ENCODE peak calls at places on chromosome 5, in six cellular contexts. W is stomach, Z is A549, O is suprapubic skin, J is H1, R is HepG2. H is an unnamed sample.

GRCh38 chr5:138953370-138954256 is 78.5 kb upstream of the LRRTM2 start:
- DNase-seq in W (peak), Z (no peak), O (peak), J (no peak), R (no peak), H (peak)

GRCh38 chr5:174563899-174564298 is 160.5 kb upstream of the MSX2 start:
- DNase-seq in W (peak), Z (no peak), O (no peak), J (no peak), R (no peak), H (no peak)

GRCh38 chr5:95605786-95606185 is 14.1 kb upstream of the GPR150 start:
- DNase-seq in W (no peak), Z (no peak), O (no peak), J (no peak), R (no peak), H (no peak)

GRCh38 chr5:138725153-138725884 is 27.9 kb upstream of the CTNNA1 start:
- DNase-seq in W (peak), Z (no peak), O (peak), J (peak), R (peak), H (peak)

GRCh38 chr5:55538621-55539020 is 3.9 kb upstream of the PLPP1 start:
- DNase-seq in W (no peak), Z (no peak), O (no peak), J (no peak), R (no peak), H (no peak)

GRCh38 chr5:56155992-56156584 is 77.0 kb downstream of the ANKRD55 start:
- DNase-seq in W (no peak), Z (no peak), O (no peak), J (no peak), R (no peak), H (peak)

GRCh38 chr5:174419523-174420132 is 304.8 kb upstream of the MSX2 start:
- DNase-seq in W (peak), Z (peak), O (peak), J (peak), R (peak), H (peak)

GRCh38 chr5:177471610-177472356 is 1.7 kb downstream of the DBN1 start:
- DNase-seq in W (no peak), Z (no peak), O (no peak), J (no peak), R (no peak), H (peak)

GRCh38 chr5:34517249-34517648 is 138.9 kb upstream of the RAI14 start:
- DNase-seq in W (no peak), Z (no peak), O (no peak), J (no peak), R (no peak), H (no peak)

DNA sequence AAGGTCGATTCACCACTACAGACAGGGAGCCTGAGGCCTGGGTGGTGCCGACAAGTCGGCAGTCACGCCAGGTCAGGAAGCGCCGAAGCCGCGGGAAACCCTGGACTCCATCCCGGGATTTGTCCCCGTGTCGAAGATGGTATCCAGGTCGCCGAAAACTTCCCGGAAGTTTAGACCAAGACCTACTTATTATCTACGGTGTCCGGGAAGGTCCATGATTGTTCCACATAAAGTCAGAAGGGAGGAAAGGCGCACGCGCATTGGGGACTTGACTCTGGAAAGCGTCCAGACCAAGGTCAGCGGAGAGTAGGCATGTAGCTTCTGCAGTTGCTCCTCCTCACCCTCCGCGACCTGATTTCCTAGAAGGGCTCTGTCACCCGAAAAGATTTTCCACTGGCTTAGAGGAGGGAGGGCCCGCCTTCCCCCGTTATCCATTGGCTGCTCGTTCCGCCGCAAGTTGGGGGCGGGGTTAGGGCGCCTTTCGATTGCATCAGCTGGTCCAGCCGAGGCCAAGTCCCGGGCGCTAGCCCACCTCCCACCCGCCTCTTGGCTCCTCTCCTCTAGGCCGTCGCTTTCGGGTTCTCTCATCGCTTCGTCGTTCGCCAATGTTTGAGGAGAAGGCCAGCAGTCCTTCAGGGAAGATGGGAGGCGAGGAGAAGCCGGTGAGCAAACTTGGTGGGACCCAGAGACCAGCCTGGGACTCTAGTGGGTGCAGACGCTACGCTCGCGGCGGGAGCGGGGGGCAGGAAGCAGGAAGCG is at the start of gene TARS1:
- DNase-seq in W (peak), Z (peak), O (peak), J (peak), R (peak), H (peak)
- TF ChIP-seq EP300 in W (peak), Z (peak), O (no peak), J (no peak), R (peak), H (no peak)

GRCh38 chr5:17290620-17290974 is 73.2 kb downstream of the BASP1 start:
- DNase-seq in W (no peak), Z (no peak), O (no peak), J (no peak), R (no peak), H (no peak)
- TF ChIP-seq EP300 in W (no peak), Z (no peak), O (no peak), J (no peak), R (no peak), H (no peak)

GRCh38 chr5:142262683-142263082 is 62.1 kb downstream of the SPRY4 start:
- DNase-seq in W (no peak), Z (no peak), O (no peak), J (no peak), R (no peak), H (no peak)
- TF ChIP-seq EP300 in W (no peak), Z (no peak), O (no peak), J (no peak), R (no peak), H (no peak)

DNA sequence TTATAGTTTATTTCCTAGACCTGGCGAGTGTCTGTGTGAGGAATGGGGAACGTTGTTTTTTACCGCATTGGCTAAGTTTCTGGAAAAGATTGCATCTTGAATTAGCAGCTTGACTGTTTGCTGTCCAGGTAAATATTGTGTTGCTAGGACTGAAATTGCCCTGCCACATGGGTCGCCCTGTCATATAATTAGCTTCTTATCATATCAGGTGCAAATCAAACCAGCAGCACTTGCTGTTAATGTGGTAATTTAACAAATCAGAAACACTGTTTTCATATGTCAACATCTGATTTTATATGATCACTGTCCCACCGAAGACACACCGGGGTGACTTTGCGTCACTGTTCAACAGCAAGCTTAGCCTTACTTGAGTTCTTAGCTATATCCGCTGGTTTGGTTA is 63.7 kb upstream of the ZNF622 start:
- DNase-seq in W (no peak), Z (no peak), O (no peak), J (no peak), R (no peak), H (no peak)
- TF ChIP-seq EP300 in W (no peak), Z (no peak), O (no peak), J (no peak), R (no peak), H (no peak)

H was measured in upper lobe of left lung.